ENCODE peak calls at places on chromosomes 16 and 17, in six cellular contexts. U is stimulated activated CD4-positive, alpha-beta T cell treated with anti-CD3 and anti-CD28 coated beads, TNF-alpha, amount 100 ng/mL, for 24 hours; B is fibroblast of mammary gland; Y is Daoy; L is right cardiac atrium; K is NCI-H1092 treated with DMSO at 0.1 percent for 48 hours. T is an unnamed sample.

GRCh38 chr17:79053251-79053925 is 21.2 kb upstream of the ENGASE start:
- DNase-seq in B (peak), U (no peak), Y (peak), K (no peak), L (peak), T (no peak)

GRCh38 chr16:71746442-71747046 is 22.0 kb upstream of the PHLPP2 start:
- DNase-seq in L (no peak), B (peak), Y (peak), U (no peak), K (peak), T (no peak)

GRCh38 chr17:15171433-15172047 is 93.6 kb downstream of the PMP22 start:
- DNase-seq in U (no peak), Y (peak), K (no peak), B (peak), L (peak), T (peak)

GRCh38 chr17:75356260-75356937 is 49.1 kb downstream of the GRB2 start:
- DNase-seq in B (no peak), L (no peak), K (no peak), Y (no peak), U (no peak), T (no peak)

GRCh38 chr16:67399218-67399733 is 6.0 kb upstream of the TPPP3 start:
- DNase-seq in U (peak), Y (peak), L (peak), K (no peak), B (no peak), T (no peak)

GRCh38 chr17:5485270-5486205 is at the start of gene DERL2:
- DNase-seq in L (no peak), K (no peak), Y (peak), B (peak), U (no peak), T (peak)

GRCh38 chr17:56973520-56973919 is 4.4 kb upstream of the SCPEP1 start:
- DNase-seq in L (no peak), U (no peak), B (peak), Y (no peak), K (no peak), T (no peak)

GRCh38 chr17:53032861-53033271 is 789.9 kb upstream of the KIF2B start:
- DNase-seq in L (no peak), K (peak), U (no peak), B (peak), Y (no peak), T (peak)

GRCh38 chr17:33433581-33433980 is 140.5 kb upstream of the ASIC2 start:
- DNase-seq in L (no peak), B (no peak), Y (no peak), K (no peak), U (no peak), T (no peak)

GRCh38 chr16:9049241-9049640 is 42.2 kb upstream of the HAPSTR1 start:
- DNase-seq in Y (peak), U (no peak), K (no peak), B (peak), L (no peak), T (no peak)

T was measured in T1000.